ENCODE peak calls at places on chromosomes 7 and 10, in nine cellular contexts. E is NCI-H1694; U is ELF-1; V is skeletal muscle cell; M is heart left ventricle; Q is CD4-positive, alpha-beta T cell; K is NCI-H524; S is right lobe of liver; L is cardiac fibroblast. R is an unnamed sample.

GRCh38 chr7:106217089-106217542 is 67.7 kb downstream of the NAMPT start:
- DNase-seq in E (no peak), S (peak; percentile 95), U (peak; percentile 20), M (peak; percentile 94), K (no peak), L (peak; percentile 75), Q (no peak), V (peak; percentile 80), R (peak; percentile 82)

GRCh38 chr10:21030096-21030495 is 133.0 kb upstream of the NEBL start:
- DNase-seq in U (no peak), E (no peak), Q (no peak), L (peak; percentile 88), S (no peak), K (no peak), V (no peak), M (no peak), R (no peak)

GRCh38 chr10:123517901-123518300 is 148.3 kb upstream of the GPR26 start:
- DNase-seq in S (no peak), Q (no peak), M (no peak), L (no peak), E (no peak), V (no peak), K (no peak), U (no peak), R (no peak)

GRCh38 chr7:140610204-140611165 is 30.1 kb downstream of the DENND2A start:
- DNase-seq in U (peak; percentile 83), Q (no peak), S (no peak), M (no peak), E (no peak), K (peak; percentile 85), L (no peak), V (no peak), R (no peak)

GRCh38 chr10:89210794-89211425 is 3.8 kb upstream of the CH25H start:
- DNase-seq in V (no peak), U (no peak), Q (no peak), M (no peak), L (no peak), E (no peak), S (no peak), K (no peak), R (no peak)

GRCh38 chr10:32459072-32459703 is 13.2 kb downstream of the CCDC7 start:
- DNase-seq in L (no peak), Q (peak; percentile 43), E (no peak), V (no peak), S (no peak), K (no peak), M (no peak), U (no peak), R (no peak)

GRCh38 chr7:22725585-22725984 is 1.4 kb upstream of the IL6 start:
- DNase-seq in K (no peak), Q (no peak), V (no peak), L (peak; percentile 47), U (peak; percentile 83), E (peak; percentile 65), S (no peak), M (no peak), R (no peak)

GRCh38 chr10:7411671-7412481 is 1.0 kb upstream of the SFMBT2 start:
- DNase-seq in U (peak; percentile 60), S (no peak), Q (peak; percentile 34), M (no peak), V (no peak), L (no peak), E (no peak), K (no peak), R (no peak)

GRCh38 chr10:133258818-133259602 is 17.7 kb downstream of the ADAM8 start:
- DNase-seq in V (peak; percentile 98), U (no peak), Q (peak; percentile 75), M (peak; percentile 86), L (peak; percentile 100), E (no peak), K (no peak), S (no peak), R (peak; percentile 92)

GRCh38 chr7:82723411-82723810 is 279.8 kb upstream of the CACNA2D1 start:
- DNase-seq in E (no peak), S (no peak), Q (no peak), M (no peak), L (peak; percentile 17), U (no peak), V (no peak), K (no peak), R (no peak)

GRCh38 chr7:101201695-101202602 is 1.1 kb upstream of the MOGAT3 start:
- DNase-seq in S (peak; percentile 84), V (no peak), L (no peak), Q (no peak), U (peak; percentile 41), E (no peak), M (no peak), K (no peak), R (no peak)

GRCh38 chr10:120978589-120979252 is 127.6 kb downstream of the WDR11 start:
- DNase-seq in S (no peak), E (no peak), L (peak; percentile 3), Q (no peak), V (no peak), U (peak; percentile 68), M (no peak), K (no peak), R (no peak)

GRCh38 chr7:28225581-28225980 is 45.0 kb upstream of the JAZF1 start:
- DNase-seq in S (no peak), M (no peak), K (peak; percentile 80), L (no peak), V (no peak), Q (no peak), E (no peak), U (no peak), R (no peak)

GRCh38 chr10:78309536-78310237 is 276.0 kb downstream of the RPS24 start:
- DNase-seq in V (no peak), E (no peak), U (no peak), L (no peak), Q (no peak), K (no peak), M (no peak), S (peak; percentile 19), R (no peak)

GRCh38 chr7:90345548-90346319 is 782 bp upstream of the GTPBP10 start:
- DNase-seq in K (no peak), Q (no peak), E (no peak), U (peak; percentile 29), L (peak; percentile 44), V (no peak), M (no peak), S (no peak), R (no peak)

GRCh38 chr7:151247611-151248176 is 800 bp downstream of the SMARCD3 start:
- DNase-seq in L (no peak), K (no peak), E (no peak), Q (no peak), U (no peak), M (no peak), V (no peak), S (no peak), R (peak; percentile 66)

R was measured in Right ventricle myocardium inferior.